ENCODE peak calls at places on chromosomes 4 and X, in ten cellular contexts. T is AG20443; L is stimulated activated CD4-positive, alpha-beta T cell treated with anti-CD3 and anti-CD28 coated beads, Interleukin-15, amount 100 ng/mL, for 48 hours; P is fibroblast of lung; Q is AG10803; W is OCI-LY7; F is right lobe of liver; N is mesenteric fat pad; I is activated CD4-positive, alpha-beta T cell treated with anti-CD3 and anti-CD28 coated beads, Interleukin-2, amount 50 U/mL, for 48 hours; K is activated T-cell treated with anti-CD3 and anti-CD28 coated beads for 24 hours. H is an unnamed sample.

GRCh38 chr4:22504931-22505330 is 10.9 kb downstream of the ADGRA3 start:
- DNase-seq in W (no peak), T (no peak), P (no peak), I (no peak), F (no peak), N (no peak), Q (no peak), K (no peak), L (no peak), H (no peak)

GRCh38 chrX:8738588-8739189 is 6.8 kb upstream of the ANOS1 start:
- DNase-seq in T (no peak), K (peak; percentile 3), P (peak; percentile 50), N (no peak), F (no peak), W (peak; percentile 9), I (peak; percentile 31), Q (peak; percentile 28), L (no peak), H (peak; percentile 53)

GRCh38 chrX:68807818-68808217 is 21.0 kb upstream of the EFNB1 start:
- DNase-seq in N (no peak), K (no peak), W (no peak), T (peak; percentile 32), L (no peak), P (no peak), I (no peak), Q (peak; percentile 12), F (no peak), H (no peak)

GRCh38 chr4:15717647-15718416 is 15.0 kb downstream of the BST1 start:
- DNase-seq in N (no peak), P (no peak), F (no peak), Q (no peak), T (no peak), L (no peak), I (no peak), W (no peak), K (no peak), H (no peak)

GRCh38 chr4:8910100-8910821 is 38.6 kb upstream of the HMX1 start:
- DNase-seq in T (peak; percentile 5), Q (no peak), W (no peak), F (peak; percentile 23), I (no peak), P (no peak), L (no peak), N (peak; percentile 85), K (no peak), H (no peak)

GRCh38 chr4:67320645-67321044 is 224.7 kb downstream of the CENPC start:
- DNase-seq in T (no peak), P (no peak), W (no peak), I (no peak), L (no peak), Q (no peak), F (no peak), N (no peak), K (no peak), H (no peak)

GRCh38 chr4:98480535-98480934 is 177.9 kb downstream of the TSPAN5 start:
- DNase-seq in F (no peak), N (no peak), Q (no peak), W (no peak), T (no peak), L (no peak), K (no peak), P (no peak), I (no peak), H (no peak)

GRCh38 chrX:153318811-153319210 is 2.8 kb downstream of the PNMA6F start:
- DNase-seq in W (no peak), Q (no peak), T (no peak), F (no peak), L (no peak), P (no peak), I (no peak), N (no peak), K (no peak), H (no peak)

GRCh38 chrX:110178179-110178865 is 139.6 kb downstream of the AMMECR1 start:
- DNase-seq in I (no peak), N (no peak), L (no peak), K (no peak), W (no peak), Q (no peak), F (no peak), P (no peak), T (no peak), H (peak; percentile 35)

GRCh38 chr4:85825937-85826678 is 351.2 kb downstream of the ARHGAP24 start:
- DNase-seq in N (no peak), F (peak; percentile 65), W (no peak), T (peak; percentile 67), Q (peak; percentile 82), L (no peak), K (no peak), I (no peak), P (peak; percentile 51), H (peak; percentile 78)

GRCh38 chr4:56799291-56799823 is 22.1 kb downstream of the SPINK2 start:
- DNase-seq in T (no peak), I (no peak), N (no peak), K (no peak), L (no peak), P (no peak), F (no peak), Q (no peak), W (no peak), H (no peak)

GRCh38 chr4:145176641-145177432 is 3.6 kb downstream of the OTUD4 start:
- DNase-seq in N (no peak), I (no peak), T (no peak), P (no peak), F (no peak), Q (no peak), W (no peak), K (no peak), L (no peak), H (peak; percentile 64)

GRCh38 chr4:74311696-74312313 is 3.5 kb downstream of the EPGN start:
- DNase-seq in W (peak; percentile 46), L (no peak), Q (peak; percentile 66), I (no peak), F (no peak), P (peak; percentile 78), T (peak; percentile 30), N (no peak), K (no peak), H (peak; percentile 51)

GRCh38 chrX:130173190-130173895 is 1.6 kb downstream of the RAB33A start:
- DNase-seq in T (peak; percentile 73), Q (peak; percentile 87), K (no peak), L (no peak), W (peak; percentile 40), P (peak; percentile 93), F (no peak), I (peak; percentile 49), N (peak; percentile 87), H (peak; percentile 57)

GRCh38 chr4:178556796-178557195 is 1114.6 kb upstream of the AGA start:
- DNase-seq in W (no peak), L (no peak), Q (no peak), N (no peak), T (no peak), F (no peak), I (no peak), K (no peak), P (no peak), H (no peak)

GRCh38 chr4:142446965-142447474 is 399.1 kb downstream of the INPP4B start:
- DNase-seq in P (no peak), Q (no peak), K (no peak), L (no peak), N (no peak), W (no peak), I (no peak), T (no peak), F (no peak), H (no peak)

GRCh38 chr4:2183394-2183793 is 58.5 kb downstream of the HAUS3 start:
- DNase-seq in N (no peak), W (no peak), L (no peak), F (no peak), Q (peak; percentile 17), K (no peak), I (no peak), P (peak; percentile 44), T (no peak), H (no peak)

H was measured in RPMI8226.